ENCODE peak calls at places on chromosomes 7 and 10, in seven cellular contexts. One of them, this sample, is unnamed.

GRCh38 chr10:113436836-113437235 is 116.0 kb upstream of the HABP2 start:
- DNase-seq in Peyer's patch: no peak
- DNase-seq in neural progenitor cell: no peak
- DNase-seq in cardiac muscle cell: no peak
- DNase-seq in lower lobe of right lung: no peak
- DNase-seq in gastrocnemius medialis: no peak
- DNase-seq in Panc1: no peak
- DNase-seq in this sample: no peak

GRCh38 chr7:37728747-37729146 is 45.2 kb downstream of the GPR141 start:
- DNase-seq in Peyer's patch: no peak
- DNase-seq in neural progenitor cell: no peak
- DNase-seq in cardiac muscle cell: no peak
- DNase-seq in lower lobe of right lung: no peak
- DNase-seq in gastrocnemius medialis: no peak
- DNase-seq in Panc1: no peak
- DNase-seq in this sample: no peak

GRCh38 chr10:69634759-69635425 is 4.8 kb downstream of the FAM241B start:
- DNase-seq in Peyer's patch: peak; percentile 11
- DNase-seq in neural progenitor cell: no peak
- DNase-seq in cardiac muscle cell: no peak
- DNase-seq in lower lobe of right lung: no peak
- DNase-seq in gastrocnemius medialis: no peak
- DNase-seq in Panc1: no peak
- DNase-seq in this sample: no peak

GRCh38 chr7:66899552-66900280 is 21.3 kb upstream of the TMEM248 start:
- DNase-seq in Peyer's patch: no peak
- DNase-seq in neural progenitor cell: no peak
- DNase-seq in cardiac muscle cell: no peak
- DNase-seq in lower lobe of right lung: no peak
- DNase-seq in gastrocnemius medialis: no peak
- DNase-seq in Panc1: no peak
- DNase-seq in this sample: no peak

GRCh38 chr7:114922652-114923402 is 933 bp downstream of the MDFIC start:
- DNase-seq in Peyer's patch: peak; percentile 74
- DNase-seq in neural progenitor cell: peak; percentile 45
- DNase-seq in cardiac muscle cell: peak; percentile 86
- DNase-seq in lower lobe of right lung: peak; percentile 65
- DNase-seq in gastrocnemius medialis: peak; percentile 3
- DNase-seq in Panc1: peak; percentile 12
- DNase-seq in this sample: no peak

GRCh38 chr10:86437447-86437846 is 70.9 kb upstream of the GRID1 start:
- DNase-seq in Peyer's patch: no peak
- DNase-seq in neural progenitor cell: no peak
- DNase-seq in cardiac muscle cell: no peak
- DNase-seq in lower lobe of right lung: no peak
- DNase-seq in gastrocnemius medialis: no peak
- DNase-seq in Panc1: no peak
- DNase-seq in this sample: no peak

GRCh38 chr10:29586509-29586908 is 48.3 kb downstream of the SVIL start:
- DNase-seq in Peyer's patch: no peak
- DNase-seq in neural progenitor cell: no peak
- DNase-seq in cardiac muscle cell: no peak
- DNase-seq in lower lobe of right lung: no peak
- DNase-seq in gastrocnemius medialis: no peak
- DNase-seq in Panc1: no peak
- DNase-seq in this sample: no peak

GRCh38 chr7:104653870-104654401 is 325.5 kb downstream of the LHFPL3 start:
- DNase-seq in Peyer's patch: no peak
- DNase-seq in neural progenitor cell: no peak
- DNase-seq in cardiac muscle cell: no peak
- DNase-seq in lower lobe of right lung: no peak
- DNase-seq in gastrocnemius medialis: no peak
- DNase-seq in Panc1: no peak
- DNase-seq in this sample: no peak

GRCh38 chr10:90920986-90921643 is at the start of gene ANKRD1:
- DNase-seq in Peyer's patch: no peak
- DNase-seq in neural progenitor cell: peak; percentile 32
- DNase-seq in cardiac muscle cell: peak; percentile 66
- DNase-seq in lower lobe of right lung: no peak
- DNase-seq in gastrocnemius medialis: peak; percentile 69
- DNase-seq in Panc1: peak; percentile 85
- DNase-seq in this sample: peak; percentile 98

GRCh38 chr7:39252916-39253315 is 275.2 kb downstream of the POU6F2 start:
- DNase-seq in Peyer's patch: no peak
- DNase-seq in neural progenitor cell: peak; percentile 60
- DNase-seq in cardiac muscle cell: peak; percentile 3
- DNase-seq in lower lobe of right lung: no peak
- DNase-seq in gastrocnemius medialis: no peak
- DNase-seq in Panc1: no peak
- DNase-seq in this sample: no peak

GRCh38 chr7:158957507-158957900 is 101.1 kb downstream of the DYNC2I1 start:
- DNase-seq in Peyer's patch: no peak
- DNase-seq in neural progenitor cell: no peak
- DNase-seq in cardiac muscle cell: no peak
- DNase-seq in lower lobe of right lung: no peak
- DNase-seq in gastrocnemius medialis: no peak
- DNase-seq in Panc1: no peak
- DNase-seq in this sample: no peak

GRCh38 chr7:27174077-27175004 is at the start of gene HOXA10:
- DNase-seq in Peyer's patch: peak; percentile 67
- DNase-seq in neural progenitor cell: no peak
- DNase-seq in cardiac muscle cell: no peak
- DNase-seq in lower lobe of right lung: peak; percentile 43
- DNase-seq in gastrocnemius medialis: peak; percentile 39
- DNase-seq in Panc1: no peak
- DNase-seq in this sample: no peak

GRCh38 chr10:43964486-43964885 is 315.8 kb upstream of the ZNF32 start:
- DNase-seq in Peyer's patch: peak; percentile 11
- DNase-seq in neural progenitor cell: no peak
- DNase-seq in cardiac muscle cell: no peak
- DNase-seq in lower lobe of right lung: no peak
- DNase-seq in gastrocnemius medialis: no peak
- DNase-seq in Panc1: no peak
- DNase-seq in this sample: no peak

GRCh38 chr10:119443441-119443840 is 99.1 kb downstream of the RGS10 start:
- DNase-seq in Peyer's patch: no peak
- DNase-seq in neural progenitor cell: no peak
- DNase-seq in cardiac muscle cell: no peak
- DNase-seq in lower lobe of right lung: peak; percentile 22
- DNase-seq in gastrocnemius medialis: no peak
- DNase-seq in Panc1: no peak
- DNase-seq in this sample: no peak

GRCh38 chr10:110779489-110779888 is 92.2 kb upstream of the PDCD4 start:
- DNase-seq in Peyer's patch: no peak
- DNase-seq in neural progenitor cell: no peak
- DNase-seq in cardiac muscle cell: no peak
- DNase-seq in lower lobe of right lung: no peak
- DNase-seq in gastrocnemius medialis: no peak
- DNase-seq in Panc1: no peak
- DNase-seq in this sample: no peak

GRCh38 chr7:54394877-54395276 is 147.3 kb upstream of the VSTM2A start:
- DNase-seq in Peyer's patch: no peak
- DNase-seq in neural progenitor cell: no peak
- DNase-seq in cardiac muscle cell: no peak
- DNase-seq in lower lobe of right lung: no peak
- DNase-seq in gastrocnemius medialis: no peak
- DNase-seq in Panc1: no peak
- DNase-seq in this sample: no peak

GRCh38 chr7:108808556-108808955 is 238.9 kb downstream of the DNAJB9 start:
- DNase-seq in Peyer's patch: no peak
- DNase-seq in neural progenitor cell: no peak
- DNase-seq in cardiac muscle cell: no peak
- DNase-seq in lower lobe of right lung: no peak
- DNase-seq in gastrocnemius medialis: no peak
- DNase-seq in Panc1: no peak
- DNase-seq in this sample: no peak

GRCh38 chr7:108809356-108809755 is 239.7 kb downstream of the DNAJB9 start:
- DNase-seq in Peyer's patch: no peak
- DNase-seq in neural progenitor cell: no peak
- DNase-seq in cardiac muscle cell: no peak
- DNase-seq in lower lobe of right lung: no peak
- DNase-seq in gastrocnemius medialis: no peak
- DNase-seq in Panc1: no peak
- DNase-seq in this sample: no peak

GRCh38 chr7:108815815-108816214 is 246.1 kb downstream of the DNAJB9 start:
- DNase-seq in Peyer's patch: no peak
- DNase-seq in neural progenitor cell: no peak
- DNase-seq in cardiac muscle cell: no peak
- DNase-seq in lower lobe of right lung: no peak
- DNase-seq in gastrocnemius medialis: no peak
- DNase-seq in Panc1: no peak
- DNase-seq in this sample: no peak

GRCh38 chr7:108818742-108819141 is 249.1 kb downstream of the DNAJB9 start:
- DNase-seq in Peyer's patch: no peak
- DNase-seq in neural progenitor cell: no peak
- DNase-seq in cardiac muscle cell: no peak
- DNase-seq in lower lobe of right lung: no peak
- DNase-seq in gastrocnemius medialis: no peak
- DNase-seq in Panc1: no peak
- DNase-seq in this sample: no peak

DNA sequence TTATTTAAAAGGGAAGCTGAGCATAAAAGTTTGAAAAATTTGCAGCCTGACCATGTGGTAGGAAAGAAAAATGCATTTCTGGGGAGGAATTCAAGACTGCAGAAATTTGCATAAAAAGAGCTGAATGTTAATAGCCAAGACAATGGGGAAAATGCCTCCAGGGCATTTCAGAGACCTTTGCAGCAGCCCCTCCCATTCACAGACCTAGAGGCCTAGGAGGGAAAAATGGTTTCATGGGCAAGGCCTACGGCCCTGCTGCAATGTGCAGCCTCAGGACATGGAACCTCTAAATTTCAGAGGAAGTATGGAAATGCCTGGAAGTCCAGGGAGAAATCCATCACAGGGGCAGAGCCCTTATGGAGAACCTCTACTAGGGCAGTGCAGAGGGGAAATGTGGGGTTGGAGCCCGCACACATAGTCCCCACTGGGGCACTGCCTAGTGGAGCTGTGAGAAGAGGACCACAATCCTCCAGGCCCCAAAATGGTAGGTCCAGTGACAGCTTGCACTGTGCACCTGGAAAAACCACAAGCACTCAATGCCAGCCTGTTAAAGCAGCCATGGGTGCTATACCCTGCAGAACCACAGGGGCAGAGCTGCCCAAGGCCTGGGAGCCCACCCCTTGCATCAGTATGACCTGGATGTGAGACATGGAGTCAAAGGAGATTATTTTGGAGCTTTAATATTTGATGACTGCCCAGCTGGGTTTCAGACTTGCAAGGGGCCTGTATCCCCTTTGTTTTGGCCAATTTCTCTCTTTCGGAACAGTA is 243.8 kb downstream of the DNAJB9 start:
- DNase-seq in Peyer's patch: no peak
- DNase-seq in neural progenitor cell: no peak
- DNase-seq in cardiac muscle cell: no peak
- DNase-seq in lower lobe of right lung: no peak
- DNase-seq in gastrocnemius medialis: no peak
- DNase-seq in Panc1: no peak
- DNase-seq in this sample: no peak
- TF ChIP-seq CTCF in Peyer's patch: no peak
- TF ChIP-seq CTCF in neural progenitor cell: no peak
- TF ChIP-seq CTCF in cardiac muscle cell: no peak
- TF ChIP-seq CTCF in lower lobe of right lung: no peak
- TF ChIP-seq CTCF in gastrocnemius medialis: no peak
- TF ChIP-seq CTCF in Panc1: no peak
- TF ChIP-seq CTCF in this sample: no peak

DNA sequence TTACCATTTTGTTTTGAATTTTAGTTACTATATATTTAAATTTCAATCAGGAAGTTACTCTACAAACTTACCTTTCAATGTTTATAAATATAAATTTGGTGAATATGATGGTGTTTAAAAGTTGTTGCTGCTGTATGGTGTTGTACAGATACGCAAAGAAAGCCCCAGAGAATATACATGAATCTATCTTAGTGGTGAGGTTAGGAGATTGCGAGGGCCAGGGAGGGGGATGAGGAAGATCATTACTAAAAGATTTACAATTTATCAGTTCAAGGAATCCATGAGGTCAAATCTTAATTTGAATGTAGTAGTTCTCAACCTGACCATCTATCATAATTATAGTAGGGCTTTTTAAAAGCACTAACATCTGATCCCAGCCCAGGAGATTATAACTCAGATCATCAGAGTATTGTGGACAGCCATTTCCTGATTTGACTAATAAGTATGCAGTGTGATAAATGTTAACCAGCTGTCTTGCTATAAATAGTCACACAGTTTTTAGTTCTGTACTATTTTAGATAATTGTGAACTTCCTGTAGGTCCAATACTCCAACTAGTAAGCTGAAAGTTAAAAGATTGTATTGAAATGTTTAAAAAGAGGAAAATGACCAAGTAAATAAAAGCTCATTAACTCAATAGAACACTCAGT is 23.6 kb downstream of the FAM3C start:
- DNase-seq in Peyer's patch: no peak
- DNase-seq in neural progenitor cell: no peak
- DNase-seq in cardiac muscle cell: peak; percentile 41
- DNase-seq in lower lobe of right lung: no peak
- DNase-seq in gastrocnemius medialis: no peak
- DNase-seq in Panc1: no peak
- DNase-seq in this sample: no peak
- H3K4me3 ChIP-seq in Peyer's patch: no peak overlapping the region
- H3K4me3 ChIP-seq in neural progenitor cell: no peak overlapping the region
- H3K4me3 ChIP-seq in cardiac muscle cell: no peak overlapping the region
- H3K4me3 ChIP-seq in lower lobe of right lung: no peak overlapping the region
- H3K4me3 ChIP-seq in gastrocnemius medialis: no peak overlapping the region
- H3K4me3 ChIP-seq in Panc1: no peak overlapping the region
- H3K4me3 ChIP-seq in this sample: no peak overlapping the region

DNA sequence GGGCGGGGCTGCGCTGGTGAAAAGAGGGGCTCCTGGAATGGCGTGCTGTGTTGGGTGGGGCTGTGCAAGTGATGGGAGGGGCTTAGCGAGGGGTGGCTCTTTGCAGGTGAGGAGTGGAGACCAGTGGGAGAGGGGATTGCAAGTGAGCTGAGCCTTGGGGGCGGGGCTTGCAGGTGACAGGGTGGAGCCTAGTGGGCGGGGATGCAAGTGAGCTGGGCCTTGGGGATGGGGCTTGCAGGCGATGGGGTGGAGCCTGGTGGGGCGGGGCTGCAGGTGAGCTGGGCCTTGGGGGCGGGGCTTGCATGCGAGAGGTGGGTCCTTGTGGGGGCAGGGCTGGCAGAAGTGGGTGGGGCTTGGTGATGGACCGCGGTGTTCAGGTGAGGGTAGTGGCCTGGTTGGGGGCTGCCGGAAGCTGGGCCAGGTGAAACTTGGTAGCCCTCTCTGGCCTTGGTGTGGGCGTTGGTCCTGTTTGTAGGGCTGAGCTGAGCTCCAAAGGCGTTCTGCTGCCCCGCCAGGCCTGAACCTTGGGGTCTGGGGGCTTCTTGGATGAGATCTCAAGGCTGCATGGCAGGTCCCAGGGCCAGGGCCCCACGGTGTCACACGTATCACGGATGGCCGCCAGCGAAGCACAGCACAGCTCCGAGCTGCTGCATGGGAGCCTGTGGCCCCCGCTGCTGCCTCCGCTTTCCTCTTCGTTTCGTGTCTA is 744 bp upstream of the PITRM1 start:
- DNase-seq in Peyer's patch: peak; percentile 96
- DNase-seq in neural progenitor cell: no peak
- DNase-seq in cardiac muscle cell: no peak
- DNase-seq in lower lobe of right lung: peak; percentile 95
- DNase-seq in gastrocnemius medialis: peak; percentile 16
- DNase-seq in Panc1: no peak
- DNase-seq in this sample: no peak
- H3K36me3 ChIP-seq in Peyer's patch: no peaks in the 10 kb centered on the region
- H3K36me3 ChIP-seq in neural progenitor cell: no peaks in the 10 kb centered on the region
- H3K36me3 ChIP-seq in cardiac muscle cell: peaks cover 15% of the 10 kb centered on the region
- H3K36me3 ChIP-seq in lower lobe of right lung: peaks cover 15% of the 10 kb centered on the region
- H3K36me3 ChIP-seq in gastrocnemius medialis: no peaks in the 10 kb centered on the region
- H3K36me3 ChIP-seq in Panc1: peaks cover 4% of the 10 kb centered on the region
- H3K36me3 ChIP-seq in this sample: no peaks in the 10 kb centered on the region

GRCh38 chr7:2209146-2209960 is 23.4 kb downstream of the MAD1L1 start:
- DNase-seq in Peyer's patch: peak; percentile 77
- DNase-seq in neural progenitor cell: peak; percentile 86
- DNase-seq in cardiac muscle cell: peak; percentile 83
- DNase-seq in lower lobe of right lung: peak; percentile 72
- DNase-seq in gastrocnemius medialis: peak; percentile 38
- DNase-seq in Panc1: peak; percentile 8
- DNase-seq in this sample: no peak
- TF ChIP-seq CTCF in Peyer's patch: peak; percentile 62
- TF ChIP-seq CTCF in neural progenitor cell: peak; percentile 76
- TF ChIP-seq CTCF in cardiac muscle cell: peak; percentile 87
- TF ChIP-seq CTCF in lower lobe of right lung: peak; percentile 75
- TF ChIP-seq CTCF in gastrocnemius medialis: peak; percentile 83
- TF ChIP-seq CTCF in Panc1: no peak
- TF ChIP-seq CTCF in this sample: peak; percentile 87